ENCODE peak calls at places on chromosome 2, in four cellular contexts. Y is iPS DF 19.7, L is NCI-H1105, V is right lobe of liver. P is an unnamed sample.

GRCh38 chr2:449246-450067 is 161.6 kb upstream of the ALKAL2 start:
- DNase-seq in Y (no peak), V (no peak), L (no peak), P (no peak)

GRCh38 chr2:212912445-212913103 is 238.8 kb downstream of the IKZF2 start:
- DNase-seq in L (no peak), Y (no peak), V (no peak), P (no peak)

GRCh38 chr2:226831266-226831665 is 4.6 kb upstream of the RHBDD1 start:
- DNase-seq in Y (no peak), L (no peak), V (no peak), P (no peak)

GRCh38 chr2:30807249-30807648 is at the start of gene CAPN13:
- DNase-seq in L (no peak), Y (peak; percentile 75), V (no peak), P (no peak)

GRCh38 chr2:210370562-210370961 is 55.6 kb upstream of the MYL1 start:
- DNase-seq in L (no peak), V (no peak), Y (no peak), P (no peak)

GRCh38 chr2:233544079-233544690 is 22.4 kb downstream of the USP40 start:
- DNase-seq in L (no peak), Y (no peak), V (no peak), P (no peak)

GRCh38 chr2:136423516-136423996 is 305.6 kb upstream of the CXCR4 start:
- DNase-seq in V (peak; percentile 68), Y (peak; percentile 52), L (peak; percentile 78), P (peak; percentile 32)

GRCh38 chr2:178479275-178479616 is 846 bp upstream of the FKBP7 start:
- DNase-seq in L (no peak), Y (no peak), V (no peak), P (no peak)

GRCh38 chr2:61969376-61969775 is 63.9 kb downstream of the COMMD1 start:
- DNase-seq in L (no peak), V (no peak), Y (no peak), P (no peak)

GRCh38 chr2:70995227-70995729 is 605 bp upstream of the TEX261 start:
- DNase-seq in V (no peak), L (peak; percentile 38), Y (no peak), P (peak; percentile 46)

GRCh38 chr2:238702276-238702675 is 145.6 kb upstream of the TWIST2 start:
- DNase-seq in Y (no peak), V (no peak), L (no peak), P (no peak)

GRCh38 chr2:6237261-6237660 is 545.1 kb downstream of the SOX11 start:
- DNase-seq in V (no peak), L (no peak), Y (no peak), P (no peak)